ENCODE peak calls at places on chromosomes 7 and 10, in four cellular contexts. One of them, this sample, is unnamed.

GRCh38 chr7:45920543-45921380 is at the start of gene IGFBP3:
- DNase-seq in MM.1S: peak
- DNase-seq in GM23338: peak
- DNase-seq in lower lobe of right lung: peak
- DNase-seq in this sample: no peak

GRCh38 chr10:99536400-99537254 is 3.9 kb downstream of the NKX2-3 start:
- DNase-seq in MM.1S: no peak
- DNase-seq in GM23338: peak
- DNase-seq in lower lobe of right lung: no peak
- DNase-seq in this sample: peak

GRCh38 chr10:3853016-3853415 is 68.0 kb upstream of the KLF6 start:
- DNase-seq in MM.1S: no peak
- DNase-seq in GM23338: no peak
- DNase-seq in lower lobe of right lung: no peak
- DNase-seq in this sample: no peak

GRCh38 chr10:29297678-29298077 is 8.8 kb downstream of the LYZL1 start:
- DNase-seq in MM.1S: no peak
- DNase-seq in GM23338: peak
- DNase-seq in lower lobe of right lung: no peak
- DNase-seq in this sample: no peak

GRCh38 chr10:113520606-113521481 is 32.0 kb upstream of the HABP2 start:
- DNase-seq in MM.1S: peak
- DNase-seq in GM23338: peak
- DNase-seq in lower lobe of right lung: peak
- DNase-seq in this sample: peak

GRCh38 chr7:14020339-14020900 is 31.0 kb upstream of the ETV1 start:
- DNase-seq in MM.1S: no peak
- DNase-seq in GM23338: no peak
- DNase-seq in lower lobe of right lung: no peak
- DNase-seq in this sample: no peak

GRCh38 chr10:116741391-116742351 is 695 bp downstream of the HSPA12A start:
- DNase-seq in MM.1S: no peak
- DNase-seq in GM23338: peak
- DNase-seq in lower lobe of right lung: no peak
- DNase-seq in this sample: no peak

GRCh38 chr7:101315336-101315735 is 6.3 kb downstream of the IFT22 start:
- DNase-seq in MM.1S: peak
- DNase-seq in GM23338: peak
- DNase-seq in lower lobe of right lung: no peak
- DNase-seq in this sample: peak

GRCh38 chr7:111756687-111757178 is 194.4 kb upstream of the IMMP2L start:
- DNase-seq in MM.1S: no peak
- DNase-seq in GM23338: peak
- DNase-seq in lower lobe of right lung: peak
- DNase-seq in this sample: no peak

GRCh38 chr10:45425628-45426563 is 51.9 kb downstream of the ALOX5 start:
- DNase-seq in MM.1S: no peak
- DNase-seq in GM23338: no peak
- DNase-seq in lower lobe of right lung: no peak
- DNase-seq in this sample: peak

GRCh38 chr7:1663243-1663642 is 6.8 kb upstream of the ELFN1 start:
- DNase-seq in MM.1S: no peak
- DNase-seq in GM23338: no peak
- DNase-seq in lower lobe of right lung: peak
- DNase-seq in this sample: peak

GRCh38 chr10:93535293-93535692 is 31.2 kb upstream of the FFAR4 start:
- DNase-seq in MM.1S: no peak
- DNase-seq in GM23338: peak
- DNase-seq in lower lobe of right lung: no peak
- DNase-seq in this sample: no peak

GRCh38 chr7:43856996-43857395 is 12.3 kb downstream of the MRPS24 start:
- DNase-seq in MM.1S: no peak
- DNase-seq in GM23338: no peak
- DNase-seq in lower lobe of right lung: no peak
- DNase-seq in this sample: no peak

GRCh38 chr10:100562806-100563293 is 27.1 kb downstream of the HIF1AN start:
- DNase-seq in MM.1S: no peak
- DNase-seq in GM23338: peak
- DNase-seq in lower lobe of right lung: no peak
- DNase-seq in this sample: no peak

GRCh38 chr7:2478800-2479199 is 2.6 kb upstream of the GRIFIN start:
- DNase-seq in MM.1S: no peak
- DNase-seq in GM23338: no peak
- DNase-seq in lower lobe of right lung: no peak
- DNase-seq in this sample: no peak

GRCh38 chr10:119817991-119818888 is 54.4 kb downstream of the MCMBP start:
- DNase-seq in MM.1S: no peak
- DNase-seq in GM23338: peak
- DNase-seq in lower lobe of right lung: peak
- DNase-seq in this sample: no peak

GRCh38 chr7:105654994-105655900 is 74.0 kb upstream of the EFCAB10 start:
- DNase-seq in MM.1S: peak
- DNase-seq in GM23338: peak
- DNase-seq in lower lobe of right lung: no peak
- DNase-seq in this sample: no peak

GRCh38 chr7:31082450-31082849 is 30.3 kb downstream of the ADCYAP1R1 start:
- DNase-seq in MM.1S: no peak
- DNase-seq in GM23338: no peak
- DNase-seq in lower lobe of right lung: no peak
- DNase-seq in this sample: no peak

GRCh38 chr7:50539725-50540124 is 25.5 kb downstream of the DDC start:
- DNase-seq in MM.1S: no peak
- DNase-seq in GM23338: no peak
- DNase-seq in lower lobe of right lung: no peak
- DNase-seq in this sample: no peak

GRCh38 chr10:99775850-99776249 is 6.6 kb upstream of the ABCC2 start:
- DNase-seq in MM.1S: no peak
- DNase-seq in GM23338: no peak
- DNase-seq in lower lobe of right lung: no peak
- DNase-seq in this sample: no peak

GRCh38 chr10:71099731-71100361 is 112.5 kb upstream of the UNC5B start:
- DNase-seq in MM.1S: no peak
- DNase-seq in GM23338: no peak
- DNase-seq in lower lobe of right lung: no peak
- DNase-seq in this sample: no peak

GRCh38 chr10:28248092-28248491 is 54.8 kb downstream of the MPP7 start:
- DNase-seq in MM.1S: no peak
- DNase-seq in GM23338: no peak
- DNase-seq in lower lobe of right lung: peak
- DNase-seq in this sample: no peak

GRCh38 chr10:18104223-18104872 is 35.9 kb upstream of the CACNB2 start:
- DNase-seq in MM.1S: peak
- DNase-seq in GM23338: peak
- DNase-seq in lower lobe of right lung: peak
- DNase-seq in this sample: peak

GRCh38 chr7:70810558-70811139 is 321.3 kb upstream of the GALNT17 start:
- DNase-seq in MM.1S: no peak
- DNase-seq in GM23338: no peak
- DNase-seq in lower lobe of right lung: no peak
- DNase-seq in this sample: no peak

GRCh38 chr7:39461263-39461662 is 104.9 kb upstream of the YAE1 start:
- DNase-seq in MM.1S: no peak
- DNase-seq in GM23338: no peak
- DNase-seq in lower lobe of right lung: no peak
- DNase-seq in this sample: no peak

GRCh38 chr10:11120711-11121110 is 103.0 kb downstream of the CELF2 start:
- DNase-seq in MM.1S: no peak
- DNase-seq in GM23338: no peak
- DNase-seq in lower lobe of right lung: no peak
- DNase-seq in this sample: no peak

GRCh38 chr7:51772131-51772530 is 455.5 kb upstream of the COBL start:
- DNase-seq in MM.1S: no peak
- DNase-seq in GM23338: no peak
- DNase-seq in lower lobe of right lung: no peak
- DNase-seq in this sample: no peak

GRCh38 chr7:87702326-87702725 is 74.1 kb downstream of the RUNDC3B start:
- DNase-seq in MM.1S: no peak
- DNase-seq in GM23338: no peak
- DNase-seq in lower lobe of right lung: no peak
- DNase-seq in this sample: no peak

GRCh38 chr10:107653832-107654287 is 489.4 kb upstream of the SORCS1 start:
- DNase-seq in MM.1S: peak
- DNase-seq in GM23338: no peak
- DNase-seq in lower lobe of right lung: no peak
- DNase-seq in this sample: peak

DNA sequence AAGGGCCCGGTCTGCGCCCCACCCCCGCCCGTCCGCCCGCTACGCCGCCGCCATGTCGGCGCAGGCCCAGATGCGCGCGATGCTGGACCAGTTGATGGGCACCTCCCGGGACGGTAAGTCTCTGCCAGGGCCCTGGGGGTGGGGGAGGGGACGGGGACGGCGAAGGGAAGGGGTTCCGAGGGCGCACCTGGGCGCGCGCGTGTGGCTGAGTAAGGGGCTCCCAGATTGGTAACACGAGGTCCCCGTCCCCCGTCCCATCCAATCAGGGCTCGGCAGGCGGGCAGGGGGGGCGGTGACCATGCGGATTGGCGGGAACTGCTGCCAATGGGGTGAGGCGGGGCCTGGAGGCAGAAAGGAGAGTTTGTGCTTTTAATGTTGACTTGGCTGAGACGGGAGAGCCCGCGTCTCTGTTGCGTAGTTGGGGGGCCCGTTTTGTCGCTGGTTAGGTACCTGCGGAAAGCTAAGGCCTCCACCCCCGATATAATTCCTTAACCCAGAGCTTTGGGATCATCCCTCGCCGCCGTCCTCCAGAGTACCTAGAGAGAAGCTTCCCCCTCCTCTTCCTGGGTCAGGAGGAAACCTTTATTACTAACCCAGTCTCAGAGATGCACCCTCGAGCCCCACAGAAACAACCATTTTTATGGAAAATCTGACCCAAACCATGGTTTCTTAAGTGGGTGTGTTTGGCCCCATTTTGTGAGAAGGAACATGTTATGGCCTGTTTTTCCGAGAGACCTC is 685 bp downstream of the LUC7L2 start:
- DNase-seq in MM.1S: peak
- DNase-seq in GM23338: peak
- DNase-seq in lower lobe of right lung: peak
- DNase-seq in this sample: peak
- TF ChIP-seq CTCF in MM.1S: no peak
- TF ChIP-seq CTCF in GM23338: no peak
- TF ChIP-seq CTCF in lower lobe of right lung: no peak
- TF ChIP-seq CTCF in this sample: no peak

GRCh38 chr7:47150497-47151260 is 431.2 kb downstream of the TNS3 start:
- DNase-seq in MM.1S: no peak
- DNase-seq in GM23338: no peak
- DNase-seq in lower lobe of right lung: no peak
- DNase-seq in this sample: no peak
- TF ChIP-seq CTCF in MM.1S: no peak
- TF ChIP-seq CTCF in GM23338: no peak
- TF ChIP-seq CTCF in lower lobe of right lung: no peak
- TF ChIP-seq CTCF in this sample: no peak

DNA sequence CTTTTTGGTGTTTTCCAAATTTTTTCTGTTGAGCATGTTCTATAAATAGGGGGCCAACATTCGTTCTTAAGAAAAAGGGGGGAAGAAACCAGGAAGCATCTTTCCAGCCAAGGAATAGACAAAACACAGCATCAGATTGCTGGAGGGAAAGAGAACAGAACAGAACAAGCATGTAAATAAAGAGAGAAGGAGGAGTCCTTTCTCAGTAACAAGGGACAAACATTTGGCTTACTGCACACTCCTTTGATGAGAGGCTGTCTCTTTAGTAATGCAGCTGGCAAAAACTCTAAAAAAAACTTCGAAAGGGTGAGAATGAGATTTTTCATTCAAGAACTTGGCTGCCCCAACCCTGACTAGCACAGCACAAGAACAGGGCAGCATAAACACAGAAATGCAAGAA is 39.0 kb upstream of the IL6 start:
- DNase-seq in MM.1S: no peak
- DNase-seq in GM23338: no peak
- DNase-seq in lower lobe of right lung: no peak
- DNase-seq in this sample: no peak
- TF ChIP-seq CTCF in MM.1S: no peak
- TF ChIP-seq CTCF in GM23338: no peak
- TF ChIP-seq CTCF in lower lobe of right lung: no peak
- TF ChIP-seq CTCF in this sample: no peak

GRCh38 chr7:74115326-74115725 is 31.7 kb downstream of the LIMK1 start:
- DNase-seq in MM.1S: no peak
- DNase-seq in GM23338: peak
- DNase-seq in lower lobe of right lung: no peak
- DNase-seq in this sample: no peak
- TF ChIP-seq CTCF in MM.1S: no peak
- TF ChIP-seq CTCF in GM23338: peak
- TF ChIP-seq CTCF in lower lobe of right lung: no peak
- TF ChIP-seq CTCF in this sample: no peak

DNA sequence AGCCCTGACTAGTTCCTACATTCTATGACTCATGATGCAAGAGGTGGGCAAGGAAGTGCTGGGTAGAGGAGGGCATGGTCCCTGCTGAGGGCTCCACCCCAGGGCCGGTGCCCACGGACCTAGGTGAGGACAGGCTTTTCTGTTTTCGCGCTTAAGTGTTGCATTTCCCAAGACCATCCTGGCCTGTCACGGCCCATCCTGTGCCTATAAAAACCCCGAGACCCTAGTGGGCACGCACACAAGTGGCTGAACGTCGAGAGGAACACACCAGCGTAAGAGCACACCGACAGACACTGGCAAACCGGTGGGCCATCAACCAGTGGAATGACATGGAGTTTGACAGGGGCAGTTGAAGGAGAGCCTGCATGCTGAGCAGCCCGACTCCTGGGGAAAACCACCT is 680.7 kb upstream of the GHITM start:
- DNase-seq in MM.1S: no peak
- DNase-seq in GM23338: no peak
- DNase-seq in lower lobe of right lung: no peak
- DNase-seq in this sample: no peak
- TF ChIP-seq CTCF in MM.1S: no peak
- TF ChIP-seq CTCF in GM23338: no peak
- TF ChIP-seq CTCF in lower lobe of right lung: no peak
- TF ChIP-seq CTCF in this sample: no peak

GRCh38 chr10:58867683-58868082 is 308.8 kb upstream of the PHYHIPL start:
- DNase-seq in MM.1S: no peak
- DNase-seq in GM23338: no peak
- DNase-seq in lower lobe of right lung: no peak
- DNase-seq in this sample: no peak
- TF ChIP-seq CTCF in MM.1S: no peak
- TF ChIP-seq CTCF in GM23338: no peak
- TF ChIP-seq CTCF in lower lobe of right lung: no peak
- TF ChIP-seq CTCF in this sample: no peak

DNA sequence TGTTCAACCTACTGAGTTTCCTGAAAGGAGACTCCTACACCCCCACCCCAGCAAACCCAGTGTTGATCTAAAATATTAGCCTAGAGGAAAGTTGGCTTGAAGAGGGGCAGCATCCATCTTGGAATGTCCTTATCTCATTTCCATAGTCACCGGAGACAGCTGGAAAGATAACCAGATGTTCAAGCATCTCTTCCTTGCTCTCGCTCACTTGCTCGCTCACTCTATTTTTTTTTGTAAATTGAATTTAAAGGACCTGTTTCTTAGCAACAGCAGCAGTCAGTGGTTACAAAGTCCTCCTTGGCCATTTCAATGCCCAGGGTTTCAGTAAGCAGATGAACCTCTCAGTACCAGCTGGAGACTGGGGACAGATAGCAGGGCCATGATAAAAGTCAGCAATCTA is 114.9 kb downstream of the RPS24 start:
- DNase-seq in MM.1S: no peak
- DNase-seq in GM23338: no peak
- DNase-seq in lower lobe of right lung: no peak
- DNase-seq in this sample: no peak
- TF ChIP-seq CTCF in MM.1S: no peak
- TF ChIP-seq CTCF in GM23338: no peak
- TF ChIP-seq CTCF in lower lobe of right lung: no peak
- TF ChIP-seq CTCF in this sample: no peak

This sample was measured in GM13976.